ENCODE peak calls at places on chromosomes 16 and 17, in nine cellular contexts. N is NCI-H345; H is HL-60; I is tibial artery; P is NCI-H1105; B is activated naive CD4-positive, alpha-beta T cell; U is GM10248; G is AG09319; D is amniotic stem cell. T is an unnamed sample.

GRCh38 chr17:59427425-59427921 is 96.0 kb downstream of the YPEL2 start:
- DNase-seq in N (no peak), H (no peak), I (no peak), P (no peak), B (no peak), U (peak), G (no peak), D (peak), T (no peak)

GRCh38 chr16:24723663-24724062 is 5.8 kb upstream of the TNRC6A start:
- DNase-seq in N (no peak), H (no peak), I (no peak), P (no peak), B (no peak), U (no peak), G (no peak), D (no peak), T (no peak)

GRCh38 chr17:17782425-17783120 is 54.2 kb downstream of the SREBF1 start:
- DNase-seq in N (peak), H (no peak), I (no peak), P (peak), B (no peak), U (peak), G (no peak), D (no peak), T (no peak)

GRCh38 chr16:65375651-65376050 is 253.8 kb upstream of the CDH11 start:
- DNase-seq in N (no peak), H (no peak), I (no peak), P (no peak), B (no peak), U (no peak), G (no peak), D (no peak), T (no peak)

GRCh38 chr16:62711797-62712196 is 675.6 kb upstream of the CDH8 start:
- DNase-seq in N (no peak), H (no peak), I (no peak), P (no peak), B (no peak), U (no peak), G (no peak), D (no peak), T (no peak)

GRCh38 chr17:11488407-11488806 is 109.9 kb upstream of the DNAH9 start:
- DNase-seq in N (no peak), H (no peak), I (no peak), P (no peak), B (no peak), U (no peak), G (no peak), D (no peak), T (no peak)

GRCh38 chr16:55515110-55515509 is 6.2 kb downstream of the LPCAT2 start:
- DNase-seq in N (no peak), H (no peak), I (no peak), P (no peak), B (no peak), U (no peak), G (no peak), D (no peak), T (no peak)

GRCh38 chr16:79217375-79218011 is 383.0 kb downstream of the MAF start:
- DNase-seq in N (no peak), H (no peak), I (no peak), P (no peak), B (no peak), U (no peak), G (no peak), D (no peak), T (no peak)

GRCh38 chr16:945271-946047 is 25.3 kb downstream of the LMF1 start:
- DNase-seq in N (no peak), H (peak), I (no peak), P (no peak), B (no peak), U (no peak), G (no peak), D (no peak), T (no peak)

GRCh38 chr17:21019976-21020575 is 22.7 kb downstream of the USP22 start:
- DNase-seq in N (no peak), H (no peak), I (no peak), P (no peak), B (no peak), U (no peak), G (no peak), D (no peak), T (no peak)

GRCh38 chr17:77376795-77377751 is 236.3 kb downstream of the SEC14L1 start:
- DNase-seq in N (no peak), H (no peak), I (no peak), P (no peak), B (no peak), U (no peak), G (no peak), D (no peak), T (no peak)

GRCh38 chr16:86507173-86508027 is 2.9 kb upstream of the FOXF1 start:
- DNase-seq in N (no peak), H (no peak), I (no peak), P (no peak), B (no peak), U (no peak), G (no peak), D (no peak), T (no peak)

GRCh38 chr16:87765473-87765775 is 362 bp downstream of the KLHDC4 start:
- DNase-seq in N (no peak), H (peak), I (no peak), P (no peak), B (peak), U (peak), G (no peak), D (no peak), T (no peak)

GRCh38 chr17:57662644-57663308 is 82.3 kb downstream of the CCDC182 start:
- DNase-seq in N (peak), H (peak), I (peak), P (peak), B (no peak), U (no peak), G (peak), D (peak), T (peak)

GRCh38 chr16:50265260-50265659 is 1.1 kb upstream of the ADCY7 start:
- DNase-seq in N (peak), H (peak), I (no peak), P (no peak), B (no peak), U (no peak), G (no peak), D (no peak), T (no peak)

GRCh38 chr17:7041607-7042506 is 2.0 kb downstream of the SLC16A11 start:
- DNase-seq in N (no peak), H (no peak), I (no peak), P (no peak), B (no peak), U (peak), G (no peak), D (no peak), T (no peak)

GRCh38 chr17:31917065-31917529 is 15.6 kb upstream of the UTP6 start:
- DNase-seq in N (no peak), H (no peak), I (no peak), P (no peak), B (no peak), U (no peak), G (no peak), D (no peak), T (no peak)

GRCh38 chr17:2468270-2468669 is 43.4 kb downstream of the METTL16 start:
- DNase-seq in N (no peak), H (no peak), I (no peak), P (no peak), B (no peak), U (no peak), G (peak), D (no peak), T (no peak)

GRCh38 chr16:47470810-47471209 is 9.7 kb downstream of the PHKB start:
- DNase-seq in N (no peak), H (no peak), I (no peak), P (no peak), B (no peak), U (no peak), G (no peak), D (no peak), T (no peak)

GRCh38 chr16:57998992-57999365 is 1.5 kb downstream of the ZNF319 start:
- DNase-seq in N (no peak), H (no peak), I (no peak), P (no peak), B (no peak), U (no peak), G (no peak), D (no peak), T (no peak)

GRCh38 chr17:10633738-10634379 is 23.2 kb downstream of the MYH3 start:
- DNase-seq in N (no peak), H (no peak), I (no peak), P (no peak), B (no peak), U (peak), G (no peak), D (no peak), T (no peak)

GRCh38 chr17:81514735-81515529 is 2.3 kb upstream of the ACTG1 start:
- DNase-seq in N (peak), H (peak), I (peak), P (peak), B (peak), U (peak), G (peak), D (peak), T (no peak)

GRCh38 chr17:46822388-46822921 is 4.0 kb upstream of the WNT3 start:
- DNase-seq in N (no peak), H (peak), I (no peak), P (no peak), B (no peak), U (peak), G (no peak), D (no peak), T (no peak)

GRCh38 chr16:8861563-8862308 is 7.1 kb downstream of the CARHSP1 start:
- DNase-seq in N (no peak), H (no peak), I (no peak), P (no peak), B (no peak), U (no peak), G (no peak), D (no peak), T (no peak)

GRCh38 chr17:64747938-64748540 is 85.9 kb upstream of the SMURF2 start:
- DNase-seq in N (no peak), H (no peak), I (no peak), P (no peak), B (no peak), U (no peak), G (no peak), D (peak), T (no peak)

GRCh38 chr17:7101531-7101930 is 13.1 kb downstream of the ASGR2 start:
- DNase-seq in N (no peak), H (no peak), I (no peak), P (no peak), B (no peak), U (no peak), G (no peak), D (no peak), T (no peak)

T was measured in vagina.